ENCODE peak calls at places on chromosomes 5 and 9, in ten cellular contexts. D is amygdala; Z is NCI-H2171 treated with DMSO at 0.1 percent for 48 hours; R is C1 segment of cervical spinal cord; L is naive thymus-derived CD8-positive, alpha-beta T cell; J is lung microvascular endothelial cell; I is fibroblast of lung; X is amniotic stem cell; Y is activated naive CD4-positive, alpha-beta T cell treated with Interleukin-2 at 50 U/mL for 16 hours; O is M059J. A is an unnamed sample.

GRCh38 chr5:31982027-31982426 is 192.1 kb downstream of the GOLPH3 start:
- DNase-seq in Z (no peak), O (no peak), X (no peak), J (no peak), R (no peak), I (no peak), Y (no peak), D (no peak), L (no peak), A (no peak)

GRCh38 chr9:91680129-91680528 is 256.5 kb upstream of the NFIL3 start:
- DNase-seq in J (no peak), X (no peak), R (no peak), I (no peak), D (no peak), Z (no peak), Y (no peak), L (no peak), O (peak), A (no peak)

GRCh38 chr9:128108784-128109709 is 18.5 kb downstream of the PTGES2 start:
- DNase-seq in I (no peak), X (no peak), J (no peak), L (no peak), O (no peak), D (no peak), Z (no peak), R (no peak), Y (no peak), A (no peak)

GRCh38 chr5:14234204-14234603 is 91.1 kb downstream of the TRIO start:
- DNase-seq in O (peak), Z (no peak), Y (no peak), R (no peak), X (no peak), L (no peak), J (no peak), I (no peak), D (no peak), A (no peak)

GRCh38 chr5:28165116-28165515 is 1126.7 kb upstream of the CDH9 start:
- DNase-seq in D (no peak), Z (no peak), L (no peak), J (peak), I (peak), O (peak), Y (no peak), R (no peak), X (no peak), A (no peak)

GRCh38 chr5:139364466-139364865 is 18.6 kb downstream of the SLC23A1 start:
- DNase-seq in Z (no peak), X (no peak), I (no peak), Y (no peak), O (no peak), R (no peak), D (no peak), L (no peak), J (no peak), A (no peak)

GRCh38 chr5:180647941-180648500 is 1.4 kb downstream of the FLT4 start:
- DNase-seq in X (no peak), D (no peak), J (no peak), O (no peak), Z (no peak), Y (no peak), R (no peak), I (no peak), L (no peak), A (no peak)

GRCh38 chr9:108156270-108156998 is 666.9 kb upstream of the KLF4 start:
- DNase-seq in Y (no peak), D (no peak), R (no peak), Z (no peak), J (no peak), O (peak), L (no peak), I (peak), X (no peak), A (no peak)

GRCh38 chr5:125065736-125066135 is 319.3 kb upstream of the ZNF608 start:
- DNase-seq in L (no peak), I (no peak), D (no peak), O (no peak), Y (no peak), Z (no peak), X (no peak), R (no peak), J (no peak), A (no peak)

GRCh38 chr5:64811050-64811640 is 42.4 kb downstream of the CWC27 start:
- DNase-seq in I (peak), O (peak), Y (no peak), J (peak), X (peak), R (peak), Z (peak), D (no peak), L (peak), A (no peak)

GRCh38 chr5:35247645-35248034 is 17.4 kb upstream of the PRLR start:
- DNase-seq in R (peak), D (no peak), J (no peak), X (no peak), O (peak), L (no peak), I (no peak), Y (no peak), Z (no peak), A (peak)

GRCh38 chr9:71984388-71985069 is 73.1 kb downstream of the C9orf85 start:
- DNase-seq in R (no peak), D (no peak), O (peak), Z (peak), Y (no peak), L (no peak), I (peak), J (no peak), X (peak), A (no peak)

GRCh38 chr5:178777557-178777956 is 47.1 kb upstream of the ZNF354A start:
- DNase-seq in O (no peak), L (no peak), Y (no peak), I (no peak), D (no peak), R (no peak), J (no peak), X (no peak), Z (no peak), A (no peak)

GRCh38 chr5:74951855-74952254 is 85.7 kb upstream of the FAM169A start:
- DNase-seq in Z (no peak), L (no peak), D (no peak), Y (no peak), O (no peak), X (no peak), R (no peak), J (no peak), I (no peak), A (no peak)

GRCh38 chr9:126860077-126860756 is at the start of gene ZBTB34:
- DNase-seq in O (peak), X (no peak), Y (peak), L (peak), R (peak), Z (peak), D (no peak), J (peak), I (peak), A (peak)

GRCh38 chr9:137797206-137798120 is 80.1 kb upstream of the CACNA1B start:
- DNase-seq in L (no peak), R (no peak), X (no peak), J (no peak), Z (peak), Y (no peak), D (no peak), I (no peak), O (no peak), A (no peak)

GRCh38 chr9:6224393-6225154 is 9.0 kb downstream of the IL33 start:
- DNase-seq in X (no peak), Y (no peak), R (no peak), Z (no peak), J (no peak), D (no peak), O (no peak), L (no peak), I (no peak), A (no peak)

GRCh38 chr9:88243736-88244135 is 105.5 kb upstream of the SPATA31C2 start:
- DNase-seq in D (no peak), L (no peak), Z (no peak), O (peak), Y (no peak), X (no peak), R (no peak), I (no peak), J (no peak), A (no peak)

GRCh38 chr5:82259172-82259800 is 18.9 kb downstream of the RPS23 start:
- DNase-seq in X (peak), J (peak), I (peak), R (no peak), Z (peak), D (no peak), O (peak), L (no peak), Y (no peak), A (no peak)

GRCh38 chr5:89064054-89064453 is 181.1 kb upstream of the MEF2C start:
- DNase-seq in R (no peak), L (no peak), O (peak), X (no peak), I (no peak), Z (no peak), Y (no peak), D (no peak), J (no peak), A (no peak)

GRCh38 chr9:6049798-6050197 is 34.4 kb upstream of the RANBP6 start:
- DNase-seq in O (peak), X (no peak), Z (no peak), L (peak), R (no peak), D (no peak), Y (no peak), I (no peak), J (peak), A (no peak)

A was measured in dorsolateral prefrontal cortex.